ENCODE peak calls at places on chromosomes 5 and 9, in ten cellular contexts. M, B, A, P, K, X, U, V, F and H are unnamed samples.

GRCh38 chr5:138706655-138707480 is 46.4 kb upstream of the CTNNA1 start:
- DNase-seq in M (no peak), B (no peak), A (no peak), P (no peak), K (peak), X (no peak), U (peak), V (peak), F (peak), H (no peak)

GRCh38 chr5:59648949-59649921 is 244.3 kb downstream of the PDE4D start:
- DNase-seq in M (peak), B (no peak), A (no peak), P (no peak), K (peak), X (no peak), U (no peak), V (no peak), F (peak), H (peak)

GRCh38 chr5:73039082-73039481 is 81.3 kb upstream of the TMEM171 start:
- DNase-seq in M (no peak), B (no peak), A (no peak), P (no peak), K (no peak), X (no peak), U (no peak), V (no peak), F (no peak), H (no peak)

GRCh38 chr5:127002390-127002789 is 28.0 kb downstream of the MARCHF3 start:
- DNase-seq in M (no peak), B (no peak), A (no peak), P (no peak), K (no peak), X (no peak), U (no peak), V (no peak), F (no peak), H (no peak)

GRCh38 chr9:99085949-99086948 is 18.7 kb upstream of the TGFBR1 start:
- DNase-seq in M (no peak), B (no peak), A (no peak), P (no peak), K (no peak), X (no peak), U (peak), V (no peak), F (peak), H (no peak)

GRCh38 chr5:113233606-113234005 is 201.2 kb downstream of the TSSK1B start:
- DNase-seq in M (no peak), B (no peak), A (no peak), P (no peak), K (no peak), X (no peak), U (no peak), V (no peak), F (no peak), H (no peak)

GRCh38 chr5:174303035-174303434 is 257.5 kb downstream of the NSG2 start:
- DNase-seq in M (no peak), B (no peak), A (no peak), P (no peak), K (no peak), X (no peak), U (no peak), V (peak), F (no peak), H (no peak)

GRCh38 chr9:104927216-104927911 is 591 bp downstream of the ABCA1 start:
- DNase-seq in M (peak), B (peak), A (no peak), P (peak), K (peak), X (peak), U (peak), V (peak), F (peak), H (peak)

GRCh38 chr5:158814521-158814920 is 285.2 kb downstream of the EBF1 start:
- DNase-seq in M (no peak), B (no peak), A (no peak), P (no peak), K (no peak), X (no peak), U (no peak), V (no peak), F (no peak), H (no peak)

GRCh38 chr5:151480859-151481258 is 33.5 kb downstream of the SLC36A1 start:
- DNase-seq in M (no peak), B (no peak), A (no peak), P (no peak), K (no peak), X (no peak), U (no peak), V (peak), F (no peak), H (no peak)

GRCh38 chr9:4585135-4585534 is 77.0 kb upstream of the PLPP6 start:
- DNase-seq in M (no peak), B (no peak), A (no peak), P (no peak), K (no peak), X (no peak), U (no peak), V (no peak), F (no peak), H (no peak)

GRCh38 chr5:151264113-151264512 is 11.1 kb downstream of the GM2A start:
- DNase-seq in M (no peak), B (no peak), A (no peak), P (no peak), K (no peak), X (no peak), U (no peak), V (no peak), F (no peak), H (peak)

GRCh38 chr9:69385474-69386091 is 60.6 kb downstream of the ENTREP1 start:
- DNase-seq in M (peak), B (no peak), A (no peak), P (no peak), K (no peak), X (no peak), U (no peak), V (no peak), F (no peak), H (no peak)

DNA sequence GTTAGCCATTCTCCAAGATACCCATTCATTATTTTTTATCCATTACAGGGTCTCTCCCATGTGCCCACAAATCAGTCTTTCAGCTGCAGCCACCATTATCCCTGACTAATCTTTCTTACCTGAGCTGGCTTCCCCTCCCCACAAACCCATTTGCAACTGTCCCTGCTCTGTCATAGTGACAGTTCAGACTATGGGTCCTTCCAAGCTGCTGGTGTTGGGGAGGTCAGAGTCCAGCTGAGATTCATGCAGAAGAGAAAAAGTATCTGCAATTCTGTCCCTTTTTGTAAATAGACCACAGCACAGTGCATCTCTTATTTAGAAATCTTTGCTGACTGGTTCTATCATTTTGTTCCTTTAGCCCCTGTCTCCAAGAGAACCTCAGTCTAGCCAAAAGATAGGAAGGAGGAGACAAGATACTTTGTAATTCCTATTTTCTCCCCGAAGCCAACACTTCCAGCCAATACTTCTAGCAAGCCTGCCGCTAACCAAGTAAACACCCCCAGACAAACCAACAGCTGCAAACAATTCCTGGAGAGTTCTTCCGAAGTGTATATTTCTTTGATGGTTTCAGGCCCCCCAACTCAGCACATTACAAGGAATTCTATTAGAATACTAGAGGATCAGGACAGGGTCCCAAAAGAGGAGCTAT is 148.3 kb downstream of the SGCD start:
- DNase-seq in M (no peak), B (no peak), A (no peak), P (no peak), K (peak), X (no peak), U (no peak), V (no peak), F (peak), H (no peak)
- H3K4me3 ChIP-seq in M (no peak), B (no peak), A (no peak), P (no peak), K (no peak), X (no peak), U (no peak), V (no peak), F (no peak), H (no peak)

GRCh38 chr9:134647359-134648115 is 5.9 kb downstream of the COL5A1 start:
- DNase-seq in M (no peak), B (no peak), A (no peak), P (peak), K (no peak), X (no peak), U (no peak), V (no peak), F (no peak), H (no peak)
- H3K4me3 ChIP-seq in M (no peak), B (no peak), A (no peak), P (no peak), K (no peak), X (no peak), U (no peak), V (no peak), F (no peak), H (no peak)

DNA sequence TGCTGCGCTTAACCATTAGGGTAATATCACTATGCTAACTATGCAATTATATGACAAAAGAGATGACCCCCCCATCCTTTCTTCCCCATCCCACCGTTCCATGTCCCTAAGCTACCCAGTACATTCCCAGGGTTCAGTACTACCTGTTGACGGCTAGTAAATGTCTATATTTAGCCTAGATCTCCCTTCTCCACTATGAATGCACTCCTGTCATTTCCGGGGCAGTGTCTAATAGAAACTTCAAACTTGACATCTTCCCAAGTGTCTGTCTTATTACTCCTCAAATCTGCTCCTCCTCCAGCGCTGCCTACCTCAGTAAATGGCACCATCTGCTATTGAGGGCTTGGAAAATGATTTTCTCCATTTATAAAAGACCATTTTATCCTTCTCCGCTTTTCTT is 115.0 kb downstream of the BNC2 start:
- DNase-seq in M (no peak), B (no peak), A (no peak), P (no peak), K (no peak), X (no peak), U (no peak), V (no peak), F (no peak), H (no peak)
- H3K4me3 ChIP-seq in M (no peak), B (no peak), A (no peak), P (no peak), K (no peak), X (no peak), U (no peak), V (no peak), F (no peak), H (no peak)

GRCh38 chr9:131011274-131012022 is 2.5 kb downstream of the LAMC3 start:
- DNase-seq in M (no peak), B (no peak), A (no peak), P (peak), K (no peak), X (no peak), U (no peak), V (no peak), F (peak), H (no peak)
- H3K4me3 ChIP-seq in M (no peak), B (no peak), A (no peak), P (no peak), K (no peak), X (no peak), U (no peak), V (no peak), F (peak), H (no peak)

GRCh38 chr9:96029722-96030515 is 154.4 kb downstream of the ERCC6L2 start:
- DNase-seq in M (peak), B (no peak), A (no peak), P (no peak), K (no peak), X (no peak), U (no peak), V (no peak), F (peak), H (no peak)

GRCh38 chr9:96026655-96027213 is 151.2 kb downstream of the ERCC6L2 start:
- DNase-seq in M (no peak), B (no peak), A (no peak), P (no peak), K (no peak), X (no peak), U (no peak), V (no peak), F (no peak), H (no peak)

GRCh38 chr9:96025995-96026572 is 150.6 kb downstream of the ERCC6L2 start:
- DNase-seq in M (no peak), B (no peak), A (no peak), P (peak), K (peak), X (no peak), U (no peak), V (no peak), F (peak), H (no peak)

GRCh38 chr9:96031366-96031824 is 155.9 kb downstream of the ERCC6L2 start:
- DNase-seq in M (peak), B (peak), A (no peak), P (peak), K (peak), X (peak), U (peak), V (peak), F (peak), H (no peak)

DNA sequence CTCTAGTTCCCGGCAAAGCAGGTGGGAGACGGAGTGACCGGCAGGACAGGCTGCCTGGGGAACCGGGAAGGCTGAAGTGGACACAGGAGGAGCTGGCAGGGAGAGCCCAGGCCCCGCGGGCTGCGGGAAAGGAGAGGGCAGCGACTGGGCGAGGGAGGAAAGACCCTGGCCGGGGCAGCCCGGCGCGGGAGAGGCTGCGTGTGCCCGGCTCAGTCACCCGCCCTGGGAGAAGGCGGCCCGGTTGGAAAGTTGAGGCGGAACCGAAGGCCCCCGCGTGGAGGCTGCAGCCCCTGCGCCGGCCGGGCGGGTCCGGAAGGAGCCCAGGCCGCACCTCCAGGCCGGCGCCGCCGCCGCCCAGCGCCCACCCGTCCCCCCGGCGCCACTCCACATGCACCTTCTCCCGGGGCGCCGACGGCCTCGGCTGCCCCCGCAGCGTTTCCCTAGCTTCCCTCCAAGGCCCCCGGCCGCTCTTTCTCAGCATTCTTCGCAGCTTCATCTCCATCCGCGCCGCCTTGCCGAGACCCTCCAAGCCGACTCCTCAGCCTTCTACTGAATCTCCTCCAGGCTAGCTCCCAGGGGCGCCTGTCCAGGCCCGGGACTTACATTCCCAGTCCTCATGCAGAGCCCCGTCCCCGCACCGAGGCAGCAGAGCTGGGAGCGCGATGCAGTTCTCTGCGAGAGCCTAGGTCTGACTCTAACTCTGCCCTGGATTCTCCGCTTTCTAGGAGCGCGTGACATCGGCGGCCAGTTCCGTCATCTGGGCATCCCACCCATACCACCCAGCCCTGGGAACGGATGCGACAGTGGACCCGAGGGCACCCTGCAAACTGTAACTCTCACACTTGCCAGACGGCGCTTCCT is 152.0 kb downstream of the ERCC6L2 start:
- DNase-seq in M (no peak), B (peak), A (no peak), P (peak), K (peak), X (no peak), U (no peak), V (no peak), F (peak), H (no peak)
- H3K4me3 ChIP-seq in M (peak), B (peak), A (peak), P (no peak), K (peak), X (peak), U (peak), V (peak), F (peak), H (peak)

DNA sequence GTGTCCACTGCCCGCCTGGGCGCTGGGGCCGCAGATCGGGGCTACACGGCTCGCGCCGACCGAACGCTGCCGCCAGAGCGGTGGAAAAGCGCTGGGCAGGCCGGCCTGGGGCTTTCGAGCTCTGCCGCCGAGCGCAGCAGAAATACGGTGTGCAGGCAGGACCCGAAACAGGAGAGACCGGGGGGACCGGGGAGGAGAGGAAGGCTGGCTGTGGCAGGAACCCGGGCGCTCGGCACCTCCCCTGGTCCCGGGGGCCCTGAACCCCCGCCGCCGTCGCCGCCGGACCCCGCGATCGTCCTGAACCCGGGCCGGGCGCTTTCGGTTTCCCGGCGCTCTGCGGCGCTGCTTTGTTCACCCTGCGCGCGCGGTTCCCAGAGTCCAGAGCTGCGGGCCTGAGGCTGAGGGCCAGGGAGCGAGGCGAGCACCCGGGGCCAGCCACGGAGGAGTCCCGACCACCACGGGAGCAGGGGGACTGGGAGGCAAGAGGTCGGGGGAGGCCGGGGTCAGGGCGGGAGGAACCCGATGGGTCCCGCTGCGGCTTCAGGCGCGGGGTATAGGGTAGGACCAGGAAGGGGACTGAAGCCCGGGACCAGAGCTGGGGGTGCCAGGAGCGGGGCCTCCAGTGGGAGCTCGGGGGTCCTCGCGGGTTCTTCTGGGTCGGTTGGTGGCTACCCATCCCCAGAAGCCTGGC is 12.0 kb downstream of the IRX2 start:
- DNase-seq in M (peak), B (no peak), A (no peak), P (no peak), K (peak), X (peak), U (no peak), V (no peak), F (no peak), H (no peak)
- H3K4me3 ChIP-seq in M (peak), B (peak), A (peak), P (no peak), K (peak), X (peak), U (peak), V (peak), F (peak), H (no peak)

DNA sequence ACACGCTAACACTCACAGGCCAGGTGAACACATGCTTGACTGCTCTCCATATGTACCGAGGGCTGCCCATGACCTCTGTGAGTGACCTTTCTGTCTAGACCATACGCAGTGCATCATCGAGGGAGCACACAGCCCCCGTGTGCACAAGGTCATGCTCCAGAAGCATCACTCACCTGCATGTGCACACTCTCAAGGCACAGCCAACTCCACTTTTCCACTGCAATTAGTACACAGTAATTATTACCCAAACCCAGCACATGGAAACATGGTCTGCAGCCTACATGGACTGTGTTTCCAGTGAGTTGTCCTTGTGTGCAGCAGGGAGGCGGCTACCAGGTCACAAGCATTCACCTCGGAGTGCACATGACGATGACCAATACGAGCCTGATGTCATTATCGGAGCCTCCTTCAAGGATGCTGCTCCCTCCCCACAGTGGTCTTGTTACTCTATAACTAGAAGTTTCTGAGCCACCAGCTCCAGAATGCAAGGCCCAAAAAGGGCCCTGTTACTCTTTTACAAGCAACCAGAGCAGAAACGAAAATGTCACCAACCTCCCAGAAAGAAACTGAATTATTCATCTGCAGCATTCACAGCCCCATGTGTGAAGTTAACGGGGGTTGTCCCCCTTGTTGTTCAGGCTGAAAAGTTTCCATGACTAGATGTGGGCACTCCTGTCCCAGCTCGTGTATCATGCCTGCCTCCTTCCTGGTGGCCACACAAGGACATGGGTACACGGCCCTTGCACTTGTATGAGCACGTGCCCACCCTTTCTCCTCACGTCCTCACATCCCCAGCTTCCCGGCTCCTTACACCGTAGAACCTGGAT is 31.2 kb downstream of the SEMA4D start:
- DNase-seq in M (no peak), B (no peak), A (peak), P (no peak), K (no peak), X (no peak), U (no peak), V (no peak), F (no peak), H (no peak)
- H3K4me3 ChIP-seq in M (no peak), B (no peak), A (no peak), P (peak), K (no peak), X (no peak), U (no peak), V (no peak), F (no peak), H (no peak)